ENCODE peak calls at places on chromosomes 4 and X, in ten cellular contexts. E is endothelial cell; R is amygdala; U is stimulated activated CD8-positive, alpha-beta memory T cell treated with anti-CD3 and anti-CD28 coated beads, Interleukin-7, amount 100 ng/mL, for 1 hour; Z is dorsolateral prefrontal cortex; N is RPMI8226; Q is PC-3; J is AG09309; G is activated T-cell treated with anti-CD3 and anti-CD28 coated beads for 48 hours; S is WTC11. C is an unnamed sample.

GRCh38 chr4:38671594-38671943 is 7.6 kb downstream of the KLF3 start:
- DNase-seq in E (no peak), R (no peak), U (no peak), Z (no peak), N (no peak), Q (no peak), J (no peak), G (no peak), S (no peak), C (no peak)

GRCh38 chrX:23879380-23880090 is 28.2 kb downstream of the APOO start:
- DNase-seq in E (no peak), R (no peak), U (no peak), Z (no peak), N (no peak), Q (no peak), J (no peak), G (no peak), S (no peak), C (no peak)

GRCh38 chr4:110014233-110014632 is 101.5 kb downstream of the EGF start:
- DNase-seq in E (no peak), R (no peak), U (no peak), Z (no peak), N (no peak), Q (no peak), J (no peak), G (no peak), S (no peak), C (no peak)

GRCh38 chr4:12791536-12791935 is 692.6 kb downstream of the RAB28 start:
- DNase-seq in E (no peak), R (no peak), U (no peak), Z (no peak), N (no peak), Q (no peak), J (no peak), G (no peak), S (no peak), C (peak)

GRCh38 chr4:89129080-89129640 is 17.8 kb downstream of the TIGD2 start:
- DNase-seq in E (no peak), R (no peak), U (no peak), Z (no peak), N (no peak), Q (peak), J (peak), G (no peak), S (no peak), C (no peak)

GRCh38 chr4:186265683-186266648 is at the start of gene F11:
- DNase-seq in E (no peak), R (no peak), U (no peak), Z (no peak), N (no peak), Q (no peak), J (no peak), G (no peak), S (no peak), C (no peak)

GRCh38 chr4:61838072-61838471 is 637.9 kb downstream of the ADGRL3 start:
- DNase-seq in E (no peak), R (no peak), U (no peak), Z (no peak), N (no peak), Q (peak), J (no peak), G (no peak), S (no peak), C (no peak)

GRCh38 chrX:8841911-8842310 is 40.7 kb upstream of the FAM9A start:
- DNase-seq in E (no peak), R (no peak), U (no peak), Z (no peak), N (no peak), Q (no peak), J (no peak), G (no peak), S (no peak), C (no peak)

GRCh38 chrX:33416273-33416805 is 205.0 kb upstream of the DMD start:
- DNase-seq in E (no peak), R (no peak), U (no peak), Z (no peak), N (no peak), Q (no peak), J (no peak), G (no peak), S (no peak), C (no peak)

GRCh38 chr4:120694973-120695372 is 227.6 kb downstream of the PRDM5 start:
- DNase-seq in E (no peak), R (no peak), U (no peak), Z (no peak), N (peak), Q (peak), J (no peak), G (no peak), S (no peak), C (no peak)

GRCh38 chrX:72048515-72049455 is 82.9 kb downstream of the RTL5 start:
- DNase-seq in E (no peak), R (no peak), U (no peak), Z (no peak), N (peak), Q (peak), J (no peak), G (no peak), S (peak), C (no peak)

GRCh38 chrX:147958316-147958715 is 22.8 kb upstream of the FMR1NB start:
- DNase-seq in E (no peak), R (no peak), U (no peak), Z (no peak), N (no peak), Q (peak), J (peak), G (no peak), S (no peak), C (no peak)

GRCh38 chr4:71974681-71975080 is 57.1 kb upstream of the NPFFR2 start:
- DNase-seq in E (no peak), R (no peak), U (no peak), Z (no peak), N (no peak), Q (peak), J (peak), G (no peak), S (no peak), C (no peak)

GRCh38 chr4:72974694-72975487 is 94.6 kb downstream of the COX18 start:
- DNase-seq in E (no peak), R (no peak), U (no peak), Z (no peak), N (no peak), Q (peak), J (no peak), G (no peak), S (no peak), C (no peak)

GRCh38 chr4:145324161-145324560 is 143.8 kb upstream of the OTUD4 start:
- DNase-seq in E (no peak), R (no peak), U (no peak), Z (no peak), N (no peak), Q (no peak), J (no peak), G (no peak), S (no peak), C (no peak)

GRCh38 chr4:42555828-42556227 is 101.1 kb downstream of the ATP8A1 start:
- DNase-seq in E (no peak), R (no peak), U (no peak), Z (no peak), N (no peak), Q (peak), J (no peak), G (no peak), S (no peak), C (no peak)

GRCh38 chrX:10600479-10600878 is 19.9 kb downstream of the MID1 start:
- DNase-seq in E (no peak), R (no peak), U (no peak), Z (no peak), N (no peak), Q (no peak), J (no peak), G (no peak), S (no peak), C (no peak)

GRCh38 chr4:106019771-106020170 is 124.5 kb downstream of the NPNT start:
- DNase-seq in E (no peak), R (no peak), U (no peak), Z (no peak), N (no peak), Q (no peak), J (no peak), G (no peak), S (no peak), C (no peak)

GRCh38 chr4:2936773-2937145 is 26.4 kb downstream of the NOP14 start:
- DNase-seq in E (no peak), R (no peak), U (no peak), Z (no peak), N (peak), Q (peak), J (no peak), G (peak), S (no peak), C (no peak)

GRCh38 chr4:139177049-139177887 is at the start of gene ELF2:
- DNase-seq in E (peak), R (peak), U (peak), Z (peak), N (peak), Q (peak), J (peak), G (peak), S (peak), C (peak)

GRCh38 chr4:174256277-174256713 is 27.2 kb downstream of the FBXO8 start:
- DNase-seq in E (no peak), R (no peak), U (no peak), Z (no peak), N (no peak), Q (peak), J (peak), G (no peak), S (no peak), C (no peak)

GRCh38 chr4:132284910-132285426 is 864.1 kb upstream of the PCDH10 start:
- DNase-seq in E (no peak), R (no peak), U (no peak), Z (no peak), N (no peak), Q (no peak), J (no peak), G (no peak), S (no peak), C (no peak)

GRCh38 chrX:46029777-46030176 is 515.4 kb downstream of the ZNF674 start:
- DNase-seq in E (no peak), R (no peak), U (no peak), Z (no peak), N (no peak), Q (peak), J (no peak), G (no peak), S (no peak), C (no peak)

GRCh38 chrX:155662297-155662696 is 49.5 kb upstream of the TMLHE start:
- DNase-seq in E (no peak), R (no peak), U (no peak), Z (no peak), N (no peak), Q (peak), J (no peak), G (no peak), S (no peak), C (no peak)

GRCh38 chrX:14963447-14964236 is 90.4 kb downstream of the MOSPD2 start:
- DNase-seq in E (no peak), R (no peak), U (no peak), Z (no peak), N (no peak), Q (peak), J (peak), G (no peak), S (no peak), C (no peak)

GRCh38 chr4:2763511-2763967 is 7.4 kb upstream of the TNIP2 start:
- DNase-seq in E (no peak), R (no peak), U (no peak), Z (no peak), N (no peak), Q (no peak), J (no peak), G (no peak), S (peak), C (peak)

GRCh38 chr4:147760695-147761094 is 28.8 kb downstream of the ARHGAP10 start:
- DNase-seq in E (no peak), R (no peak), U (no peak), Z (no peak), N (no peak), Q (no peak), J (no peak), G (no peak), S (no peak), C (peak)

GRCh38 chrX:100895365-100896075 is 21.4 kb upstream of the NOX1 start:
- DNase-seq in E (peak), R (no peak), U (no peak), Z (no peak), N (peak), Q (peak), J (no peak), G (peak), S (peak), C (no peak)

GRCh38 chrX:125444659-125445058 is 125.0 kb downstream of the TEX13C start:
- DNase-seq in E (no peak), R (no peak), U (no peak), Z (no peak), N (no peak), Q (no peak), J (no peak), G (no peak), S (no peak), C (no peak)

GRCh38 chr4:121454251-121454979 is 73.6 kb upstream of the QRFPR start:
- DNase-seq in E (peak), R (no peak), U (no peak), Z (no peak), N (no peak), Q (no peak), J (no peak), G (no peak), S (peak), C (no peak)

GRCh38 chr4:84258905-84259830 is 239.9 kb downstream of the NKX6-1 start:
- DNase-seq in E (no peak), R (no peak), U (no peak), Z (no peak), N (peak), Q (peak), J (no peak), G (no peak), S (no peak), C (no peak)

C was measured in left ventricle myocardium superior.